ENCODE peak calls at places on chromosomes 16 and 17, in seven cellular contexts. F is frontal cortex; M is CD4-positive, alpha-beta T cell; G is T-helper 1 cell; U is BE2C; H is anterior cingulate cortex; V is activated naive CD8-positive, alpha-beta T cell treated with anti-CD3 and anti-CD28 coated beads, Interleukin-2, amount 50 U/mL, for 24 hours. B is an unnamed sample.
A peak's percentile ranks its signal among the peaks of the same experiment; 100 is the strongest.

GRCh38 chr16:86922311-86922710 is 344.0 kb downstream of the FOXL1 start:
- DNase-seq in F (no peak), M (no peak), G (no peak), U (no peak), H (no peak), V (no peak), B (no peak)

GRCh38 chr17:77779711-77780539 is 178.6 kb upstream of the TNRC6C start:
- DNase-seq in F (peak; percentile 63), M (no peak), G (no peak), U (peak; percentile 95), H (peak; percentile 32), V (no peak), B (no peak)

GRCh38 chr17:51819820-51820219 is 338.7 kb downstream of the CA10 start:
- DNase-seq in F (no peak), M (no peak), G (no peak), U (no peak), H (no peak), V (no peak), B (no peak)

GRCh38 chr17:58215685-58216084 is 3.4 kb downstream of the MKS1 start:
- DNase-seq in F (no peak), M (no peak), G (no peak), U (peak; percentile 50), H (no peak), V (no peak), B (no peak)

GRCh38 chr16:23320695-23321094 is 18.6 kb downstream of the SCNN1B start:
- DNase-seq in F (no peak), M (no peak), G (no peak), U (no peak), H (no peak), V (no peak), B (no peak)

GRCh38 chr17:13520899-13521572 is 80.7 kb downstream of the HS3ST3A1 start:
- DNase-seq in F (peak; percentile 4), M (no peak), G (no peak), U (no peak), H (no peak), V (no peak), B (no peak)

GRCh38 chr16:77262971-77263370 is 63.8 kb downstream of the SYCE1L start:
- DNase-seq in F (no peak), M (no peak), G (no peak), U (no peak), H (no peak), V (no peak), B (no peak)

GRCh38 chr17:65406552-65406951 is 154.9 kb downstream of the AXIN2 start:
- DNase-seq in F (no peak), M (no peak), G (no peak), U (no peak), H (no peak), V (no peak), B (no peak)

GRCh38 chr16:797120-797420 is 3.5 kb downstream of the GNG13 start:
- DNase-seq in F (no peak), M (no peak), G (no peak), U (no peak), H (no peak), V (no peak), B (no peak)

GRCh38 chr17:76382803-76383644 is 1.4 kb upstream of the SPHK1 start:
- DNase-seq in F (peak; percentile 76), M (peak; percentile 46), G (peak; percentile 75), U (peak; percentile 40), H (no peak), V (peak; percentile 68), B (peak; percentile 47)

GRCh38 chr16:456891-457483 is 31.5 kb downstream of the RAB11FIP3 start:
- DNase-seq in F (no peak), M (no peak), G (no peak), U (no peak), H (no peak), V (no peak), B (no peak)

GRCh38 chr16:81239722-81240121 is 1.2 kb downstream of the BCO1 start:
- DNase-seq in F (no peak), M (no peak), G (no peak), U (no peak), H (no peak), V (no peak), B (no peak)

GRCh38 chr17:79365836-79366831 is 244.7 kb downstream of the RBFOX3 start:
- DNase-seq in F (no peak), M (no peak), G (no peak), U (no peak), H (no peak), V (no peak), B (no peak)

GRCh38 chr16:87000007-87000406 is 317.2 kb downstream of the C16orf95 start:
- DNase-seq in F (no peak), M (no peak), G (no peak), U (no peak), H (no peak), V (no peak), B (no peak)

GRCh38 chr16:88924834-88925539 is 52.0 kb downstream of the CBFA2T3 start:
- DNase-seq in F (peak; percentile 80), M (no peak), G (no peak), U (peak; percentile 88), H (no peak), V (peak; percentile 54), B (no peak)

GRCh38 chr16:88306860-88307545 is 75.8 kb upstream of the ZNF469 start:
- DNase-seq in F (no peak), M (no peak), G (no peak), U (no peak), H (no peak), V (no peak), B (no peak)

GRCh38 chr17:227581-228222 is 46.3 kb upstream of the DOC2B start:
- DNase-seq in F (no peak), M (no peak), G (no peak), U (no peak), H (no peak), V (no peak), B (no peak)

GRCh38 chr17:68290268-68290954 is 516 bp downstream of the SLC16A6 start:
- DNase-seq in F (peak; percentile 32), M (peak; percentile 42), G (peak; percentile 72), U (peak; percentile 34), H (peak; percentile 13), V (peak; percentile 66), B (peak; percentile 43)

GRCh38 chr17:79406316-79406715 is 204.5 kb downstream of the RBFOX3 start:
- DNase-seq in F (no peak), M (no peak), G (no peak), U (no peak), H (no peak), V (no peak), B (no peak)

GRCh38 chr17:59785091-59785799 is 77.8 kb downstream of the VMP1 start:
- DNase-seq in F (no peak), M (no peak), G (peak; percentile 57), U (no peak), H (no peak), V (no peak), B (no peak)

GRCh38 chr16:11677451-11677951 is 9.2 kb downstream of the SNN start:
- DNase-seq in F (no peak), M (no peak), G (no peak), U (no peak), H (no peak), V (no peak), B (no peak)

GRCh38 chr17:75875182-75875939 is 3.0 kb downstream of the TRIM47 start:
- DNase-seq in F (no peak), M (no peak), G (no peak), U (no peak), H (no peak), V (no peak), B (no peak)

GRCh38 chr17:8740486-8740885 is 4.2 kb downstream of the CCDC42 start:
- DNase-seq in F (no peak), M (peak; percentile 17), G (peak; percentile 32), U (no peak), H (no peak), V (peak; percentile 38), B (peak; percentile 34)

GRCh38 chr17:8685396-8685795 is 54.9 kb upstream of the MYH10 start:
- DNase-seq in F (no peak), M (no peak), G (no peak), U (no peak), H (no peak), V (no peak), B (no peak)

GRCh38 chr16:86419518-86419917 is 90.8 kb upstream of the FOXF1 start:
- DNase-seq in F (no peak), M (no peak), G (no peak), U (no peak), H (no peak), V (no peak), B (no peak)

GRCh38 chr16:50457423-50457822 is 88.6 kb upstream of the BRD7 start:
- DNase-seq in F (no peak), M (no peak), G (peak; percentile 8), U (no peak), H (no peak), V (no peak), B (no peak)

GRCh38 chr17:44808156-44808555 is 21.9 kb downstream of the GJC1 start:
- DNase-seq in F (no peak), M (no peak), G (no peak), U (no peak), H (no peak), V (no peak), B (no peak)

GRCh38 chr16:54403580-54403979 is 117.0 kb upstream of the IRX3 start:
- DNase-seq in F (no peak), M (no peak), G (no peak), U (no peak), H (no peak), V (no peak), B (no peak)